ENCODE peak calls at places on chromosomes 7 and 10, in nine cellular contexts. D is stimulated activated CD4-positive, alpha-beta T cell treated with anti-CD3 and anti-CD28 coated beads, Interleukin-1b, Interleukin-23, amount 100 ng/mL, for 1 hour; M is GM23248; R is heart left ventricle; F is activated CD8-positive, alpha-beta memory T cell treated with anti-CD3 and anti-CD28 coated beads, Interleukin-2, amount 50 U/mL, for 4 hours; H is EL; G is H9; V is fibroblast of mammary gland; K is T-cell. P is an unnamed sample.

GRCh38 chr10:71426058-71426605 is 29.4 kb downstream of the CDH23 start:
- DNase-seq in F (no peak), K (no peak), M (no peak), G (no peak), D (no peak), H (no peak), V (no peak), R (no peak), P (no peak)

GRCh38 chr7:134669388-134669787 is 22.7 kb downstream of the BPGM start:
- DNase-seq in G (no peak), K (no peak), M (no peak), V (no peak), D (no peak), F (no peak), R (no peak), H (no peak), P (no peak)

GRCh38 chr10:71064413-71065118 is 147.8 kb upstream of the UNC5B start:
- DNase-seq in R (peak; percentile 71), H (no peak), V (no peak), F (no peak), M (peak; percentile 18), K (no peak), D (no peak), G (no peak), P (no peak)

GRCh38 chr10:133453516-133454203 is at the start of gene SCART1:
- DNase-seq in G (no peak), H (no peak), R (no peak), F (no peak), K (no peak), V (no peak), D (no peak), M (no peak), P (no peak)

GRCh38 chr10:14923972-14924371 is 29.9 kb downstream of the DCLRE1C start:
- DNase-seq in H (no peak), K (no peak), G (no peak), R (no peak), F (no peak), D (no peak), M (no peak), V (no peak), P (no peak)

GRCh38 chr7:54546986-54547314 is 4.8 kb downstream of the VSTM2A start:
- DNase-seq in F (no peak), M (peak; percentile 2), G (no peak), V (no peak), K (no peak), H (no peak), D (no peak), R (no peak), P (no peak)

GRCh38 chr10:48400129-48400849 is 93.8 kb downstream of the MAPK8 start:
- DNase-seq in G (no peak), F (no peak), R (no peak), H (peak; percentile 67), D (no peak), M (peak; percentile 21), K (no peak), V (no peak), P (peak; percentile 85)

GRCh38 chr7:76423666-76424412 is 911 bp upstream of the ZP3 start:
- DNase-seq in F (no peak), V (no peak), H (no peak), D (no peak), G (peak; percentile 61), K (no peak), R (no peak), M (peak; percentile 24), P (no peak)

GRCh38 chr7:35729966-35730345 is 35.0 kb upstream of the HERPUD2 start:
- DNase-seq in K (no peak), G (no peak), H (no peak), D (no peak), M (no peak), R (no peak), V (no peak), F (no peak), P (no peak)

GRCh38 chr7:94001396-94001795 is 2.8 kb downstream of the BET1 start:
- DNase-seq in K (no peak), D (no peak), H (peak; percentile 59), V (peak; percentile 20), M (peak; percentile 52), F (no peak), R (no peak), G (no peak), P (no peak)

GRCh38 chr7:87263537-87263936 is 44.0 kb upstream of the TMEM243 start:
- DNase-seq in H (no peak), M (no peak), K (no peak), V (no peak), R (no peak), F (no peak), D (no peak), G (no peak), P (no peak)

GRCh38 chr10:8543361-8544056 is 489.0 kb downstream of the GATA3 start:
- DNase-seq in R (no peak), H (no peak), K (no peak), D (no peak), M (no peak), F (no peak), V (no peak), G (no peak), P (peak; percentile 71)

GRCh38 chr10:124217031-124217430 is 123.6 kb upstream of the CHST15 start:
- DNase-seq in V (no peak), K (no peak), G (no peak), H (no peak), M (no peak), R (no peak), D (no peak), F (no peak), P (no peak)

GRCh38 chr10:94011296-94011695 is 17.6 kb downstream of the PLCE1 start:
- DNase-seq in H (no peak), F (no peak), M (no peak), G (no peak), D (no peak), V (no peak), K (no peak), R (no peak), P (peak; percentile 78)

GRCh38 chr7:142459557-142459963 is 201.7 kb upstream of the PRSS58 start:
- DNase-seq in M (peak; percentile 73), D (no peak), R (no peak), V (peak; percentile 91), K (no peak), G (peak; percentile 51), H (peak; percentile 84), F (no peak), P (peak; percentile 74)

GRCh38 chr10:19922236-19922963 is 106.2 kb downstream of the PLXDC2 start:
- DNase-seq in V (peak; percentile 87), K (no peak), M (peak; percentile 81), F (no peak), G (no peak), R (no peak), H (no peak), D (no peak), P (peak; percentile 59)

GRCh38 chr10:92914478-92915066 is 66.3 kb downstream of the EXOC6 start:
- DNase-seq in R (peak; percentile 44), M (peak; percentile 66), H (peak; percentile 60), F (peak; percentile 47), K (peak; percentile 15), G (peak; percentile 53), D (peak; percentile 16), V (peak; percentile 54), P (peak; percentile 55)

GRCh38 chr10:27360581-27361172 is 120.1 kb upstream of the ACBD5 start:
- DNase-seq in K (peak; percentile 72), G (peak; percentile 71), M (peak; percentile 71), R (peak; percentile 74), F (peak; percentile 82), D (peak; percentile 67), V (peak; percentile 72), H (peak; percentile 72), P (peak; percentile 56)

GRCh38 chr10:50648935-50649227 is 25.1 kb upstream of the SGMS1 start:
- DNase-seq in F (no peak), G (no peak), K (no peak), V (no peak), M (no peak), D (no peak), R (no peak), H (no peak), P (no peak)

GRCh38 chr7:135706038-135706742 is 21.8 kb downstream of the SLC13A4 start:
- DNase-seq in V (no peak), R (no peak), D (no peak), H (no peak), M (no peak), K (no peak), G (no peak), F (no peak), P (no peak)

GRCh38 chr7:87886875-87887274 is 10.6 kb downstream of the DBF4 start:
- DNase-seq in V (peak; percentile 55), F (no peak), R (no peak), D (no peak), M (peak; percentile 58), K (no peak), H (peak; percentile 37), G (no peak), P (peak; percentile 47)

GRCh38 chr10:115981056-115981455 is 291.9 kb downstream of the GFRA1 start:
- DNase-seq in V (no peak), G (no peak), M (peak; percentile 13), R (no peak), K (no peak), F (no peak), D (no peak), H (peak; percentile 6), P (no peak)

GRCh38 chr7:28510022-28510367 is 97.7 kb downstream of the CREB5 start:
- DNase-seq in H (no peak), F (no peak), V (no peak), K (no peak), R (no peak), M (no peak), G (no peak), D (no peak), P (no peak)

GRCh38 chr7:56229631-56230030 is 113.4 kb upstream of the NUPR2 start:
- DNase-seq in K (no peak), H (no peak), F (no peak), R (no peak), D (no peak), M (no peak), G (no peak), V (no peak), P (no peak)

GRCh38 chr7:128735433-128735832 is 3.7 kb upstream of the CALU start:
- DNase-seq in V (no peak), D (no peak), K (no peak), G (no peak), M (no peak), R (no peak), F (no peak), H (no peak), P (no peak)